ENCODE peak calls at places on chromosomes 11 and 22, in nine cellular contexts. C, D, S, Y, O, Q, I, R and G are unnamed samples.
A peak's percentile ranks its signal among the peaks of the same experiment; 100 is the strongest.

GRCh38 chr11:72394456-72394855 is 39.9 kb downstream of the CLPB start:
- DNase-seq in Q (no peak), I (no peak), O (no peak), S (no peak), D (no peak), C (no peak), Y (no peak), R (no peak), G (no peak)

GRCh38 chr22:35638408-35638807 is 9.8 kb upstream of the APOL6 start:
- DNase-seq in C (peak; percentile 71), R (no peak), O (peak; percentile 85), Q (peak; percentile 75), I (peak; percentile 66), S (no peak), D (peak; percentile 91), Y (peak; percentile 54), G (no peak)

GRCh38 chr11:23112987-23113886 is 253.0 kb upstream of the CCDC179 start:
- DNase-seq in R (peak; percentile 64), O (no peak), Q (no peak), S (no peak), D (no peak), Y (peak; percentile 35), I (peak; percentile 34), C (peak; percentile 77), G (peak; percentile 40)

GRCh38 chr11:62546244-62546936 is at the start of gene AHNAK:
- DNase-seq in Y (peak; percentile 81), S (no peak), Q (peak; percentile 83), R (peak; percentile 90), D (peak; percentile 90), I (peak; percentile 85), O (peak; percentile 83), C (peak; percentile 92), G (peak; percentile 90)

GRCh38 chr11:118002010-118002540 is 15.9 kb downstream of the IL10RA start:
- DNase-seq in Q (no peak), O (no peak), S (no peak), Y (no peak), I (no peak), R (no peak), C (peak; percentile 9), D (no peak), G (no peak)

GRCh38 chr11:9493492-9493891 is 32.7 kb downstream of the ZNF143 start:
- DNase-seq in S (no peak), C (no peak), R (no peak), D (no peak), Y (no peak), I (no peak), Q (no peak), O (no peak), G (peak; percentile 65)

GRCh38 chr22:50577987-50578775 is at the start of gene CPT1B:
- DNase-seq in I (no peak), O (no peak), Y (peak; percentile 42), R (no peak), C (no peak), S (no peak), D (peak; percentile 72), Q (no peak), G (no peak)

GRCh38 chr11:81963018-81963417 is 770.6 kb downstream of the FAM181B start:
- DNase-seq in O (no peak), C (no peak), D (no peak), Q (no peak), Y (no peak), R (no peak), I (no peak), S (no peak), G (peak; percentile 22)

GRCh38 chr11:71933141-71933933 is 4.5 kb downstream of the RNF121 start:
- DNase-seq in Q (no peak), S (no peak), O (no peak), C (no peak), I (no peak), Y (no peak), D (no peak), R (no peak), G (no peak)

GRCh38 chr11:70650075-70650909 is 252.0 kb downstream of the CTTN start:
- DNase-seq in C (peak; percentile 38), Y (peak; percentile 76), I (peak; percentile 88), O (peak; percentile 43), S (no peak), Q (peak; percentile 19), R (no peak), D (peak; percentile 47), G (peak; percentile 80)

GRCh38 chr11:86274503-86274902 is 27.5 kb upstream of the HIKESHI start:
- DNase-seq in I (no peak), Q (no peak), C (no peak), Y (no peak), R (no peak), D (no peak), S (no peak), O (no peak), G (peak; percentile 31)
- TF ChIP-seq CTCF in I (no peak), Q (no peak), C (no peak), Y (no peak), R (peak; percentile 5), D (peak; percentile 19), S (no peak), O (no peak), G (peak; percentile 47)

GRCh38 chr11:1868056-1868635 is 15.3 kb downstream of the LSP1 start:
- DNase-seq in R (peak; percentile 55), Y (no peak), S (no peak), O (no peak), I (no peak), C (no peak), Q (no peak), D (no peak), G (no peak)

GRCh38 chr11:1870721-1871466 is 18.0 kb downstream of the LSP1 start:
- DNase-seq in D (no peak), C (no peak), Y (peak; percentile 83), O (no peak), S (no peak), Q (no peak), I (no peak), R (no peak), G (peak; percentile 46)

GRCh38 chr11:1870326-1870696 is 17.4 kb downstream of the LSP1 start:
- DNase-seq in I (no peak), R (peak; percentile 50), O (no peak), C (no peak), S (no peak), Q (no peak), Y (no peak), D (no peak), G (no peak)

GRCh38 chr11:1868636-1869291 is 15.9 kb downstream of the LSP1 start:
- DNase-seq in C (no peak), O (no peak), S (no peak), R (peak; percentile 32), D (no peak), Q (no peak), I (no peak), Y (peak; percentile 82), G (peak; percentile 44)

DNA sequence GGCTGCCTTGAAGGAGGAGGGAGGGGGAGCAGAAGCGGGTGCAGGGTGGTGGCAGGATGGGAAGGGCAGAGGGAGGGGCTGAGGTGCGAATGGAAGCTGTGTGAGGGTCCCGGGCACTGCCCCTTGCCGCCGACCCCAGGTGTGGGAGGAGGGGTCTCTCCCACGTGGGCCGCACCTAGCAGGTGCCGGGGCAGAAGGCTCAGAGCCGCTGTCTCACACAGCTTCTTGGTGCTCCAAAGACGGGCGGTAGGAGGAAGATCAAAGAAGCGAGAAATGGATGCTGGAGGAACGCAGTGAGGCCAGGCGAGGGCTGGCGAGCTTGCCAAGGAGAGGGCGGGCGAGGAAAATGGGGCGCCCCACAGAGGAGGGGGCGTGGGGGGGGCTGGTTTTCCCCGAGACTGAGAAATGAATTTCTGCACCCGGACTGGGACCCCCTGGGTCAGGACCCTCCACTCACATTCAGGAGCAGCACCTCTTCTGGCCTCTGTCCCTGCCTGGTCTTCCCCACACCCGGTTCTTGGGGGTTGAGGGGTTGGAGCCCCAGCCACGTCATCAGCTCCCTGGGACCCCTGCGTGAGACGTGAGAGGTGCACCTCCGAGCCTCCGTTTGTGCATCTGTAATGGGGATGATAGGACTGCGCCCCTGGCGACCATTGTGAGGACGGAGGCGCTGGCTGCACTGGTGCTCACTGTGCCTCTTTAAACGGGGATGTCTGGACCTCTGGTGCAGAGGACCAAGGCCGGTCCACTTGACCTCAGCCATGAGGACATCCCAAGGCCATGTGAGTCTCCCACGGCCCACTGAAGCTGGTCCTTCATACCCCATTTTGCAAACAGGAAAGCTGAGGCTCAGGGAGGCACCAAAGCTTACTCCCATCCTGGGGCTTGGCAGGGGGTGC is 16.8 kb downstream of the LSP1 start:
- DNase-seq in S (no peak), D (no peak), R (peak; percentile 50), Q (no peak), C (no peak), I (peak; percentile 44), Y (no peak), O (no peak), G (no peak)
- TF ChIP-seq POLR2A in S (no peak), D (no peak), R (no peak), Q (no peak), C (no peak), I (no peak), Y (peak; percentile 37), O (no peak), G (no peak)

DNA sequence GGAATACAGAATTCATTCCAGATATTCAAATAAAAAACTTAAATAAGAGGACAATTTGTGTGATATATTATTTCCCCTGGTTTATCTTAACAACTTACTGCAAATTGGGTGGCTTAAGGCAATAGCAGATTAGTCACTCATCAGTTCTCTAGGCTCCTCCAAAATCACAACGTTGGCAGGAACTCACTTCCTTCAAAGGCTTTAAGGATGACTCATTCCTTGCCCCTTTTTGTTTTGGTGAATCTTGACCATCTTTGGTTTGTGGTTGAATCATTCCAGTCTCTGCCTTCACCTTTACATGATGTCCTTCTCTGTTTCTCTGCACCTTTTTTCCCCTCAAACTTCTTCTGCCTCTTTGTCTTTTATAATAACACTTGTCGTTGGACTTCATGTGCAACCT is 3.4 kb downstream of the OR10AG1 start:
- DNase-seq in Q (no peak), I (no peak), S (no peak), R (no peak), D (no peak), O (no peak), Y (no peak), C (no peak), G (peak; percentile 7)
- H3K4me3 ChIP-seq in Q (no peak overlapping the region), I (no peak overlapping the region), S (no peak overlapping the region), R (no peak overlapping the region), D (no peak overlapping the region), O (no peak overlapping the region), Y (no peak overlapping the region), C (no peak overlapping the region), G (no peak overlapping the region)

GRCh38 chr11:13287026-13287425 is 9.4 kb downstream of the BMAL1 start:
- DNase-seq in C (no peak), I (no peak), O (no peak), D (no peak), S (no peak), Q (no peak), R (no peak), Y (no peak), G (no peak)

GRCh38 chr11:13290221-13290980 is 12.8 kb downstream of the BMAL1 start:
- DNase-seq in C (no peak), Y (no peak), I (no peak), D (no peak), R (no peak), O (no peak), S (no peak), Q (no peak), G (no peak)

GRCh38 chr11:13288375-13289029 is 10.9 kb downstream of the BMAL1 start:
- DNase-seq in C (no peak), O (no peak), I (no peak), R (no peak), D (no peak), S (no peak), Y (no peak), Q (no peak), G (no peak)

GRCh38 chr11:13287681-13288080 is 10.1 kb downstream of the BMAL1 start:
- DNase-seq in O (no peak), I (no peak), S (no peak), Q (no peak), D (no peak), C (no peak), Y (no peak), R (no peak), G (no peak)

GRCh38 chr11:13289081-13289480 is 11.5 kb downstream of the BMAL1 start:
- DNase-seq in I (no peak), D (no peak), Y (no peak), O (no peak), S (no peak), Q (no peak), C (no peak), R (no peak), G (no peak)
- TF ChIP-seq CTCF in I (no peak), D (no peak), Y (no peak), O (no peak), S (no peak), Q (no peak), C (no peak), R (no peak), G (no peak)